ENCODE peak calls at places on chromosomes 3 and 15, in five cellular contexts. One of them, this sample, is unnamed.

GRCh38 chr3:122014741-122015140 is 7.3 kb downstream of the ILDR1 start:
- DNase-seq in HepG2: no peak
- DNase-seq in GM12891: peak
- DNase-seq in stomach: no peak
- DNase-seq in sigmoid colon: no peak
- DNase-seq in this sample: no peak

GRCh38 chr3:27591321-27591711 is 107.1 kb upstream of the SLC4A7 start:
- DNase-seq in GM12891: no peak
- DNase-seq in sigmoid colon: no peak
- DNase-seq in stomach: no peak
- DNase-seq in HepG2: no peak
- DNase-seq in this sample: no peak

GRCh38 chr3:107910713-107911259 is 180.0 kb downstream of the CD47 start:
- DNase-seq in GM12891: peak
- DNase-seq in stomach: no peak
- DNase-seq in HepG2: no peak
- DNase-seq in sigmoid colon: no peak
- DNase-seq in this sample: no peak

GRCh38 chr15:77013786-77014136 is 18.8 kb downstream of the PSTPIP1 start:
- DNase-seq in GM12891: peak
- DNase-seq in sigmoid colon: no peak
- DNase-seq in HepG2: no peak
- DNase-seq in stomach: peak
- DNase-seq in this sample: peak

GRCh38 chr3:129599607-129600006 is 6.9 kb downstream of the PLXND1 start:
- DNase-seq in HepG2: no peak
- DNase-seq in GM12891: no peak
- DNase-seq in stomach: no peak
- DNase-seq in sigmoid colon: peak
- DNase-seq in this sample: peak

GRCh38 chr15:39491917-39492490 is 88.9 kb upstream of the THBS1 start:
- DNase-seq in stomach: no peak
- DNase-seq in GM12891: no peak
- DNase-seq in sigmoid colon: no peak
- DNase-seq in HepG2: no peak
- DNase-seq in this sample: no peak

GRCh38 chr3:116020495-116020894 is 397.2 kb downstream of the GAP43 start:
- DNase-seq in sigmoid colon: no peak
- DNase-seq in HepG2: no peak
- DNase-seq in GM12891: no peak
- DNase-seq in stomach: no peak
- DNase-seq in this sample: no peak

GRCh38 chr3:6223572-6223971 is 637.3 kb upstream of the GRM7 start:
- DNase-seq in sigmoid colon: no peak
- DNase-seq in GM12891: no peak
- DNase-seq in stomach: no peak
- DNase-seq in HepG2: no peak
- DNase-seq in this sample: no peak

GRCh38 chr3:49721165-49721860 is 1.8 kb upstream of the AMIGO3 start:
- DNase-seq in GM12891: no peak
- DNase-seq in stomach: no peak
- DNase-seq in sigmoid colon: no peak
- DNase-seq in HepG2: no peak
- DNase-seq in this sample: no peak

GRCh38 chr3:61438253-61439115 is 122.9 kb upstream of the PTPRG start:
- DNase-seq in GM12891: no peak
- DNase-seq in HepG2: peak
- DNase-seq in stomach: no peak
- DNase-seq in sigmoid colon: no peak
- DNase-seq in this sample: no peak

GRCh38 chr15:39358441-39359041 is 222.3 kb upstream of the THBS1 start:
- DNase-seq in sigmoid colon: peak
- DNase-seq in GM12891: no peak
- DNase-seq in stomach: peak
- DNase-seq in HepG2: peak
- DNase-seq in this sample: peak

GRCh38 chr3:10189557-10190374 is 25.0 kb downstream of the IRAK2 start:
- DNase-seq in HepG2: no peak
- DNase-seq in sigmoid colon: peak
- DNase-seq in GM12891: no peak
- DNase-seq in stomach: peak
- DNase-seq in this sample: peak

GRCh38 chr3:134651347-134652041 is 672 bp upstream of the KY start:
- DNase-seq in HepG2: no peak
- DNase-seq in sigmoid colon: peak
- DNase-seq in GM12891: no peak
- DNase-seq in stomach: peak
- DNase-seq in this sample: peak

GRCh38 chr3:9101286-9101685 is 138.0 kb upstream of the RAD18 start:
- DNase-seq in GM12891: no peak
- DNase-seq in stomach: no peak
- DNase-seq in sigmoid colon: no peak
- DNase-seq in HepG2: no peak
- DNase-seq in this sample: no peak

GRCh38 chr3:159732172-159733111 is 256.2 kb upstream of the IL12A start:
- DNase-seq in GM12891: no peak
- DNase-seq in stomach: no peak
- DNase-seq in sigmoid colon: no peak
- DNase-seq in HepG2: no peak
- DNase-seq in this sample: no peak

GRCh38 chr3:72657666-72658065 is 190.6 kb downstream of the SHQ1 start:
- DNase-seq in sigmoid colon: no peak
- DNase-seq in GM12891: no peak
- DNase-seq in HepG2: peak
- DNase-seq in stomach: no peak
- DNase-seq in this sample: no peak

GRCh38 chr3:172334743-172335142 is 113.5 kb downstream of the GHSR start:
- DNase-seq in HepG2: no peak
- DNase-seq in stomach: no peak
- DNase-seq in GM12891: no peak
- DNase-seq in sigmoid colon: no peak
- DNase-seq in this sample: no peak

GRCh38 chr3:141058996-141059395 is 7.8 kb downstream of the SPSB4 start:
- DNase-seq in GM12891: no peak
- DNase-seq in stomach: no peak
- DNase-seq in HepG2: no peak
- DNase-seq in sigmoid colon: no peak
- DNase-seq in this sample: no peak

GRCh38 chr15:88894819-88895767 is at the start of gene HAPLN3:
- DNase-seq in stomach: peak
- DNase-seq in GM12891: peak
- DNase-seq in HepG2: no peak
- DNase-seq in sigmoid colon: no peak
- DNase-seq in this sample: peak

GRCh38 chr3:125359700-125360099 is 15.4 kb downstream of the ZNF148 start:
- DNase-seq in GM12891: no peak
- DNase-seq in stomach: no peak
- DNase-seq in sigmoid colon: no peak
- DNase-seq in HepG2: no peak
- DNase-seq in this sample: no peak

GRCh38 chr3:124607163-124607562 is 123.1 kb upstream of the UMPS start:
- DNase-seq in GM12891: no peak
- DNase-seq in HepG2: peak
- DNase-seq in sigmoid colon: no peak
- DNase-seq in stomach: no peak
- DNase-seq in this sample: no peak

GRCh38 chr15:64599716-64600115 is 139.3 kb downstream of the ZNF609 start:
- DNase-seq in stomach: no peak
- DNase-seq in sigmoid colon: no peak
- DNase-seq in HepG2: no peak
- DNase-seq in GM12891: no peak
- DNase-seq in this sample: no peak

GRCh38 chr3:187210555-187211327 is 13.5 kb downstream of the RTP1 start:
- DNase-seq in HepG2: no peak
- DNase-seq in GM12891: no peak
- DNase-seq in stomach: no peak
- DNase-seq in sigmoid colon: no peak
- DNase-seq in this sample: no peak

GRCh38 chr3:89851974-89852621 is 744.7 kb downstream of the EPHA3 start:
- DNase-seq in stomach: peak
- DNase-seq in HepG2: peak
- DNase-seq in sigmoid colon: no peak
- DNase-seq in GM12891: no peak
- DNase-seq in this sample: peak

GRCh38 chr3:51585197-51585596 is 46.7 kb downstream of the RAD54L2 start:
- DNase-seq in sigmoid colon: no peak
- DNase-seq in HepG2: no peak
- DNase-seq in GM12891: no peak
- DNase-seq in stomach: no peak
- DNase-seq in this sample: no peak

GRCh38 chr3:25830373-25831305 is 40.7 kb downstream of the OXSM start:
- DNase-seq in HepG2: no peak
- DNase-seq in stomach: no peak
- DNase-seq in sigmoid colon: no peak
- DNase-seq in GM12891: no peak
- DNase-seq in this sample: no peak

GRCh38 chr15:39497759-39498565 is 82.9 kb upstream of the THBS1 start:
- DNase-seq in HepG2: no peak
- DNase-seq in GM12891: no peak
- DNase-seq in sigmoid colon: no peak
- DNase-seq in stomach: no peak
- DNase-seq in this sample: no peak

GRCh38 chr15:26372712-26373111 is 400.2 kb downstream of the GABRB3 start:
- DNase-seq in HepG2: no peak
- DNase-seq in GM12891: no peak
- DNase-seq in sigmoid colon: no peak
- DNase-seq in stomach: no peak
- DNase-seq in this sample: no peak

GRCh38 chr3:143658116-143658515 is 190.2 kb downstream of the SLC9A9 start:
- DNase-seq in GM12891: no peak
- DNase-seq in sigmoid colon: no peak
- DNase-seq in HepG2: no peak
- DNase-seq in stomach: no peak
- DNase-seq in this sample: no peak

GRCh38 chr3:38966956-38967795 is 84.6 kb downstream of the SCN11A start:
- DNase-seq in stomach: no peak
- DNase-seq in sigmoid colon: no peak
- DNase-seq in GM12891: no peak
- DNase-seq in HepG2: no peak
- DNase-seq in this sample: no peak

GRCh38 chr3:156816091-156816793 is 9.9 kb upstream of the LEKR1 start:
- DNase-seq in HepG2: no peak
- DNase-seq in stomach: peak
- DNase-seq in sigmoid colon: peak
- DNase-seq in GM12891: no peak
- DNase-seq in this sample: peak

GRCh38 chr3:79247367-79248103 is 520.3 kb downstream of the ROBO1 start:
- DNase-seq in GM12891: no peak
- DNase-seq in HepG2: no peak
- DNase-seq in stomach: no peak
- DNase-seq in sigmoid colon: peak
- DNase-seq in this sample: no peak

GRCh38 chr3:4709336-4709735 is 216.2 kb downstream of the ITPR1 start:
- DNase-seq in HepG2: no peak
- DNase-seq in sigmoid colon: no peak
- DNase-seq in stomach: no peak
- DNase-seq in GM12891: no peak
- DNase-seq in this sample: no peak

GRCh38 chr15:99651023-99651807 is 82.0 kb downstream of the LYSMD4 start:
- DNase-seq in HepG2: no peak
- DNase-seq in sigmoid colon: no peak
- DNase-seq in stomach: no peak
- DNase-seq in GM12891: no peak
- DNase-seq in this sample: no peak

GRCh38 chr3:87001699-87002098 is 10.8 kb upstream of the VGLL3 start:
- DNase-seq in GM12891: no peak
- DNase-seq in HepG2: no peak
- DNase-seq in sigmoid colon: no peak
- DNase-seq in stomach: no peak
- DNase-seq in this sample: no peak
- TF ChIP-seq POLR2AphosphoS5 in GM12891: no peak
- TF ChIP-seq POLR2AphosphoS5 in HepG2: no peak
- TF ChIP-seq POLR2AphosphoS5 in sigmoid colon: no peak
- TF ChIP-seq POLR2AphosphoS5 in stomach: no peak
- TF ChIP-seq POLR2AphosphoS5 in this sample: no peak

GRCh38 chr15:75578206-75578947 is 738 bp downstream of the PTPN9 start:
- DNase-seq in sigmoid colon: no peak
- DNase-seq in HepG2: no peak
- DNase-seq in stomach: peak
- DNase-seq in GM12891: peak
- DNase-seq in this sample: peak
- TF ChIP-seq POLR2A in sigmoid colon: no peak
- TF ChIP-seq POLR2A in HepG2: no peak
- TF ChIP-seq POLR2A in stomach: no peak
- TF ChIP-seq POLR2A in GM12891: no peak
- TF ChIP-seq POLR2A in this sample: no peak

DNA sequence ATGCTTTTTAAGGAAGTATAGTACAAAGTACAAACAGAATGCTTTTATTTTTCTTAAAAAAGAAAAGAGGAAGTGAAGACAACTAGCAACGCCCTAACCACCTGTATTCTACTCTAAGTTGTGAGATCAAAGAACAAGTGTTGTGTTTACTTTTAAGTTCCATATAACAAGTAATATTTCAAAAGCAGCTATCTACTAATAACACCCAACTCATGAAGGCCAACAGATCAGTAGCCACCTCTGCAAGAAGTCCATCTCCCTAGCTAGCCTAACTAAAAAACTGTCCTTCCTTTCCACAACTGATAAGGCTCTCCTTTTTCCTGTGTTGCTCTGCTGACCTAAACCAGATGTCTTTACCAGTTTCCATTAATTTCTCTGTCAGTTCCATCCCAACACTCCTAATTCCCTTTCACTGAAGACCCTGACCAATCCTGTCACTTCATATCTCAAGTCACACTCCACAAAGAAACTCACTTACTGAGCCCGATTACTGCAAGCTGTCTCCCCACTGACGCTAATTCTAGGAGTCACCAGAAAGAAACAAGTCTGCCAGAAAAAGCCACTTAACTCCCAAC is 26.9 kb downstream of the PHC3 start:
- DNase-seq in stomach: no peak
- DNase-seq in GM12891: peak
- DNase-seq in sigmoid colon: no peak
- DNase-seq in HepG2: no peak
- DNase-seq in this sample: no peak
- TF ChIP-seq POLR2AphosphoS5 in stomach: no peak
- TF ChIP-seq POLR2AphosphoS5 in GM12891: peak
- TF ChIP-seq POLR2AphosphoS5 in sigmoid colon: no peak
- TF ChIP-seq POLR2AphosphoS5 in HepG2: no peak
- TF ChIP-seq POLR2AphosphoS5 in this sample: no peak

GRCh38 chr3:65577875-65578274 is 460.8 kb downstream of the MAGI1 start:
- DNase-seq in stomach: no peak
- DNase-seq in sigmoid colon: no peak
- DNase-seq in GM12891: no peak
- DNase-seq in HepG2: no peak
- DNase-seq in this sample: no peak
- TF ChIP-seq POLR2A in stomach: no peak
- TF ChIP-seq POLR2A in sigmoid colon: no peak
- TF ChIP-seq POLR2A in GM12891: no peak
- TF ChIP-seq POLR2A in HepG2: no peak
- TF ChIP-seq POLR2A in this sample: no peak

GRCh38 chr3:43629254-43629653 is 7.4 kb upstream of the ANO10 start:
- DNase-seq in GM12891: no peak
- DNase-seq in sigmoid colon: no peak
- DNase-seq in HepG2: no peak
- DNase-seq in stomach: no peak
- DNase-seq in this sample: no peak
- TF ChIP-seq POLR2AphosphoS5 in GM12891: no peak
- TF ChIP-seq POLR2AphosphoS5 in sigmoid colon: no peak
- TF ChIP-seq POLR2AphosphoS5 in HepG2: no peak
- TF ChIP-seq POLR2AphosphoS5 in stomach: no peak
- TF ChIP-seq POLR2AphosphoS5 in this sample: no peak

This sample was measured in transverse colon.